ENCODE peak calls at places on chromosomes 5 and 9, in seven cellular contexts. H, M, D, I, Z, Y and F are unnamed samples. For H4K20me1, the result is how much of the 10 kb centered on the place peaks cover.

GRCh38 chr9:23826120-23826629 is at the start of gene ELAVL2:
- DNase-seq in H (no peak), M (peak), D (peak), I (peak), Z (peak), Y (peak), F (peak)

GRCh38 chr5:144697847-144698262 is 527.2 kb downstream of the KCTD16 start:
- DNase-seq in H (no peak), M (peak), D (peak), I (peak), Z (no peak), Y (peak), F (peak)

GRCh38 chr9:119677811-119678530 is 308.7 kb upstream of the BRINP1 start:
- DNase-seq in H (no peak), M (no peak), D (no peak), I (no peak), Z (no peak), Y (no peak), F (no peak)

GRCh38 chr9:20417695-20418094 is 204.6 kb downstream of the MLLT3 start:
- DNase-seq in H (no peak), M (no peak), D (no peak), I (no peak), Z (no peak), Y (no peak), F (no peak)

GRCh38 chr5:132182366-132183040 is 45.1 kb downstream of the P4HA2 start:
- DNase-seq in H (no peak), M (no peak), D (peak), I (no peak), Z (no peak), Y (no peak), F (no peak)

GRCh38 chr5:135951807-135952206 is 3.0 kb downstream of the LECT2 start:
- DNase-seq in H (no peak), M (no peak), D (no peak), I (no peak), Z (no peak), Y (no peak), F (no peak)

GRCh38 chr9:106869458-106869857 is 6.5 kb downstream of the ZNF462 start:
- DNase-seq in H (no peak), M (peak), D (peak), I (peak), Z (no peak), Y (peak), F (no peak)

GRCh38 chr5:82330921-82331320 is 52.8 kb upstream of the RPS23 start:
- DNase-seq in H (no peak), M (no peak), D (no peak), I (no peak), Z (no peak), Y (no peak), F (no peak)

GRCh38 chr5:56262269-56262668 is 29.1 kb upstream of the ANKRD55 start:
- DNase-seq in H (no peak), M (no peak), D (no peak), I (no peak), Z (no peak), Y (no peak), F (no peak)

GRCh38 chr5:154478224-154478565 is at the start of gene HAND1:
- DNase-seq in H (peak), M (no peak), D (peak), I (no peak), Z (peak), Y (no peak), F (peak)

GRCh38 chr5:80231243-80231642 is 24.6 kb downstream of the SERINC5 start:
- DNase-seq in H (no peak), M (peak), D (peak), I (peak), Z (no peak), Y (peak), F (peak)

GRCh38 chr9:78782858-78783257 is 485.9 kb downstream of the PSAT1 start:
- DNase-seq in H (no peak), M (no peak), D (no peak), I (peak), Z (no peak), Y (peak), F (no peak)

GRCh38 chr5:29113516-29113915 is 2075.1 kb upstream of the CDH9 start:
- DNase-seq in H (no peak), M (no peak), D (no peak), I (no peak), Z (no peak), Y (no peak), F (no peak)

GRCh38 chr5:37015795-37016666 is 139.5 kb downstream of the NIPBL start:
- DNase-seq in H (no peak), M (peak), D (peak), I (peak), Z (no peak), Y (peak), F (peak)

GRCh38 chr9:86993830-86994229 is 46.5 kb upstream of the GAS1 start:
- DNase-seq in H (no peak), M (no peak), D (no peak), I (no peak), Z (no peak), Y (no peak), F (no peak)

GRCh38 chr5:674630-675011 is 18.5 kb downstream of the TPPP start:
- DNase-seq in H (no peak), M (no peak), D (peak), I (no peak), Z (no peak), Y (no peak), F (peak)

GRCh38 chr5:107544476-107544875 is 126.3 kb downstream of the EFNA5 start:
- DNase-seq in H (no peak), M (no peak), D (no peak), I (no peak), Z (no peak), Y (no peak), F (no peak)

GRCh38 chr5:107542831-107543231 is 127.9 kb downstream of the EFNA5 start:
- DNase-seq in H (no peak), M (peak), D (peak), I (peak), Z (no peak), Y (peak), F (peak)

GRCh38 chr5:107541400-107541799 is 129.3 kb downstream of the EFNA5 start:
- DNase-seq in H (no peak), M (no peak), D (no peak), I (no peak), Z (no peak), Y (no peak), F (no peak)

GRCh38 chr5:107543868-107544267 is 126.9 kb downstream of the EFNA5 start:
- DNase-seq in H (no peak), M (no peak), D (no peak), I (no peak), Z (no peak), Y (no peak), F (no peak)

GRCh38 chr5:107542428-107542827 is 128.3 kb downstream of the EFNA5 start:
- DNase-seq in H (peak), M (peak), D (peak), I (peak), Z (no peak), Y (peak), F (peak)
- H3K4me3 ChIP-seq in H (no peak), M (no peak), D (peak), I (no peak), Z (no peak), Y (no peak), F (peak)

DNA sequence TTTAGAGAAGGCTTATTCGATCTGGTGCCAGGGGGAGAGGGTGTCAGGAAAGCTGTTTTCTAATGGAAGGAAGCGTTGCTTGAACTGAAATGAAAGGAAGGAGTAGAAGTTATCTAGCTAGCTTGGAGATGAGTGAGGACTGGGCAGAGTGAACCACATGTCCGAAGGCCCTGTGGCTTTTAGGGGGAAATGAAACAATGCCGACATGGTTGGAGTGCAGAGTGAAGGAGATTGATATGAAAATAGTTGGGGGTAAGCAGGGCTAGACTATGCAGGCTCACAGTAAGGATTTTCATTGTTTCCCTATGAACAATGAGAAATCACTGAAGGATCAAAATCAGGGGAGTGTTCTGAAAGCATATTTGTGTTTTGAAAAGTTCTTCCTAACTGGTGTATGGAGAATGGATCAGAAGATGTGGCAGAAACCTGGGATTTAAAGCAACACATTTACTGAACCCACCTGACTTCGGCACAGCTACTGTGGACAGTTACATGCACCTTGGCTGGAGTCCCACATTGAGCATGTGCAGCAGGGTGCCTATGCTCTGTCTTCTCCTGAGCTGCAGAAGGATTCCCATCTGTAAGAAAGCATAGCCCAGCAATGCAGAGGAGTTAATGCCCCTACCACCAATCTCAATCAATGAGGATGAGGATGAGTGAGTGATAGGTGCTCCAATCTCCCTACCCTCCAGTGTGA is 144.4 kb upstream of the TBCA start:
- DNase-seq in H (no peak), M (no peak), D (no peak), I (no peak), Z (no peak), Y (no peak), F (no peak)
- H4K20me1 ChIP-seq in H (under half), M (under half), D (under half), I (under half), Z (under half), Y (under half), F (under half)

DNA sequence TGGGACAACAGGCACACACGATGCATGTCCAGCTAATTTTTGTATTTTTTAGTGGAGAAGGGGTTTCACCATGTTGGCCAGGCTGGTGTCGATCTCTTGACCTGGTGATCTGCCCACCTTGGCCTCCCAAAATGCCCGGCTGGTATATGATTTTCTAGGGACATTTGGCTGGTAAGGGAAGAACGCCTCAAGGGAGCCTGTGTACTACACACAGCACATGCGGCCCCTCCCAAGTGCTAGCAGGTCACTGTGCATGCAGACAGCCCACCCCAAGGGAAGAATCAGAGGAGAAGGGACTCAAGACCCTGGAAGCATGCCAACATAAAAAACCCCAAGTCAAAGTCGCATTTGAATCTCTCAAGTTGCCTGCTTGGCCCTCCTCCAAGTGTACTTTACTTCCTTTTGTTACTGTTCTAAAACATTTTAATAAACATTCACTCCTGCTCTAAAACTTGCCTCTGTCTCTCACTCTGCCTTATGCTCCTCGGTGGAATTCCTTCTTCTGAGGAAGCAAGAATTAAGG is 24.3 kb upstream of the OTULINL start:
- DNase-seq in H (no peak), M (no peak), D (no peak), I (no peak), Z (no peak), Y (no peak), F (no peak)
- H3K4me3 ChIP-seq in H (no peak), M (no peak), D (no peak), I (no peak), Z (no peak), Y (no peak), F (no peak)

DNA sequence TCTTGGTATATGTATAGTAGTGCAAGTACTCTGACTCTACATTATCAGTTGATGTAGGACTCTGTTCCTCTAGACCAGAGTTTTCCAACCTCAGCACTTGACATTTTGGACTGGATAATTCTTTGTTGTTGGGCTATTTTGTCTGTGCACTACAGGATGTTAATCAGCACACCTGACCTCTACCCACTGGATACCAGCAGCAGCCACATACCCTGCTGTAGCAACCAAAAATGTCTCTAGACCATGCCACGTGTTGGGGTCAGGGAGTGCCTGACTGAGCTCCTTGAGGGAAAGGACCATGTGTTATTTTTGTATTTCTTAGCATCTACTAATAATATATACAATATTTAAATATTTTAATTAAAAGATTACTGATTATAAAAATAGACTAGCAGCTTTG is 42.7 kb downstream of the TNPO1 start:
- DNase-seq in H (no peak), M (no peak), D (no peak), I (no peak), Z (no peak), Y (no peak), F (no peak)
- H4K20me1 ChIP-seq in H (under half), M (half or more), D (under half), I (under half), Z (half or more), Y (half or more), F (under half)

GRCh38 chr5:90644132-90644531 is 85.5 kb downstream of the ADGRV1 start:
- DNase-seq in H (no peak), M (no peak), D (no peak), I (no peak), Z (no peak), Y (no peak), F (no peak)
- H3K4me3 ChIP-seq in H (no peak), M (no peak), D (no peak), I (no peak), Z (no peak), Y (no peak), F (no peak)

GRCh38 chr9:137446851-137447471 is 5.8 kb upstream of the ENTPD8 start:
- DNase-seq in H (no peak), M (no peak), D (peak), I (no peak), Z (no peak), Y (no peak), F (peak)
- H4K20me1 ChIP-seq in H (under half), M (under half), D (under half), I (under half), Z (under half), Y (under half), F (under half)